ENCODE peak calls at places on chromosomes 2 and 18, in nine cellular contexts. S, T, H, W, A, V, D, Y and C are unnamed samples. For H3K4me1, the result is how much of the 10 kb centered on the place peaks cover.

GRCh38 chr2:165435611-165436010 is 33.9 kb upstream of the CSRNP3 start:
- DNase-seq in V (no peak), D (no peak), H (peak), W (no peak), Y (no peak), T (no peak), A (peak), S (no peak), C (no peak)

GRCh38 chr2:124774781-124775180 is 749.7 kb downstream of the CNTNAP5 start:
- DNase-seq in A (no peak), W (no peak), S (no peak), H (no peak), D (no peak), V (no peak), T (no peak), Y (no peak), C (no peak)

GRCh38 chr2:129069875-129070594 is 751.4 kb upstream of the HS6ST1 start:
- DNase-seq in Y (no peak), H (no peak), S (no peak), D (no peak), V (no peak), T (no peak), W (no peak), A (no peak), C (no peak)

GRCh38 chr2:117523267-117523666 is 291.2 kb upstream of the DDX18 start:
- DNase-seq in T (no peak), Y (no peak), D (peak), H (no peak), W (no peak), A (no peak), S (no peak), V (peak), C (peak)

GRCh38 chr18:12608292-12608691 is 49.6 kb downstream of the SPIRE1 start:
- DNase-seq in Y (peak), D (peak), S (no peak), H (no peak), W (no peak), T (no peak), A (no peak), V (no peak), C (peak)

GRCh38 chr2:118047273-118047898 is 33.5 kb upstream of the CCDC93 start:
- DNase-seq in A (no peak), V (peak), T (peak), Y (peak), W (no peak), D (peak), S (peak), H (no peak), C (peak)

GRCh38 chr2:3249477-3249962 is 128.1 kb downstream of the EIPR1 start:
- DNase-seq in Y (no peak), A (no peak), V (no peak), T (no peak), S (no peak), H (no peak), D (no peak), W (no peak), C (no peak)

GRCh38 chr18:26865557-26865956 is at the start of gene AQP4:
- DNase-seq in T (no peak), A (no peak), V (no peak), H (peak), W (no peak), D (no peak), S (no peak), Y (no peak), C (no peak)

GRCh38 chr2:232330068-232330999 is 48.2 kb upstream of the ALPP start:
- DNase-seq in A (no peak), D (no peak), H (peak), W (no peak), S (no peak), T (no peak), Y (no peak), V (no peak), C (no peak)

GRCh38 chr2:80073134-80073561 is 231.4 kb downstream of the LRRTM1 start:
- DNase-seq in T (peak), A (peak), D (peak), W (no peak), S (peak), H (peak), Y (peak), V (peak), C (peak)

GRCh38 chr2:235140801-235141081 is 188.9 kb downstream of the SH3BP4 start:
- DNase-seq in S (no peak), W (no peak), V (no peak), H (no peak), D (no peak), T (no peak), A (no peak), Y (no peak), C (no peak)

GRCh38 chr2:85920810-85921545 is 32.2 kb upstream of the ST3GAL5 start:
- DNase-seq in Y (peak), W (no peak), V (peak), H (no peak), T (peak), S (peak), D (peak), A (no peak), C (peak)

GRCh38 chr18:9782073-9782857 is 74.2 kb downstream of the RAB31 start:
- DNase-seq in A (no peak), V (peak), S (peak), Y (peak), W (no peak), H (no peak), T (peak), D (peak), C (no peak)

GRCh38 chr2:120291464-120292311 is 39.0 kb downstream of the RALB start:
- DNase-seq in A (no peak), D (peak), T (no peak), Y (peak), S (peak), H (no peak), V (no peak), W (no peak), C (no peak)

GRCh38 chr18:24014986-24015896 is 687 bp downstream of the TTC39C start:
- DNase-seq in T (peak), S (peak), D (peak), V (peak), A (peak), W (no peak), Y (peak), H (peak), C (peak)

GRCh38 chr18:24014062-24014985 is at the start of gene TTC39C:
- DNase-seq in A (peak), S (peak), Y (peak), H (peak), D (peak), V (peak), W (peak), T (peak), C (peak)

GRCh38 chr18:24015897-24016631 is 1.5 kb downstream of the TTC39C start:
- DNase-seq in V (no peak), W (no peak), T (no peak), H (peak), Y (no peak), D (no peak), S (no peak), A (no peak), C (no peak)

GRCh38 chr18:24018299-24018910 is 3.9 kb downstream of the TTC39C start:
- DNase-seq in A (no peak), W (no peak), V (no peak), S (no peak), H (no peak), Y (no peak), D (no peak), T (no peak), C (no peak)

DNA sequence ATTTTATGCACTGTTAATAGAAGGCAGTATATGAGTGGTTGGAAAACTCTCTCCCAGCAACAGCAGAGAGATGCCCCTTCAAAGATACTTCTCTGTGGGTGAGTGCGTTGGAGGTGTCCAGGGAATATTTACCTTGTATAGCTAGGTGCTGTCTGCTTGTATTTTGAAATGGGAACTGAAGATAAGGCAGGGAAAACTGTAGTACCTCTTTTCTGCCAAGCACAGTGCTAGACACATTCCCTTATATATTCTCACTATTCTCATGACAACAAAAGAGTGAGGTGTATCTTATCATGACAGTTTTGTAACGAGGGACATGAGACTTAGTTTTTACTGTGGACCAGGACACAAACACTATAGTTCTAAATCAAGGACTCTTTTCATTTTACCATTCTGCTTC is 2.1 kb downstream of the TTC39C start:
- DNase-seq in V (no peak), T (peak), W (no peak), H (no peak), S (no peak), Y (no peak), A (no peak), D (peak), C (peak)
- H3K4me1 ChIP-seq in V (under half), T (under half), W (under half), H (under half), S (under half), Y (under half), A (under half), D (under half), C (under half)

GRCh38 chr2:25617948-25618646 is 55.3 kb downstream of the DTNB start:
- DNase-seq in H (no peak), S (peak), Y (peak), W (no peak), A (no peak), D (peak), T (peak), V (no peak), C (peak)
- H3K4me1 ChIP-seq in H (under half), S (under half), Y (under half), W (under half), A (under half), D (under half), T (under half), V (under half), C (under half)

GRCh38 chr2:28444951-28445350 is 50.9 kb upstream of the PLB1 start:
- DNase-seq in A (no peak), S (no peak), W (no peak), D (no peak), T (no peak), H (no peak), V (no peak), Y (no peak), C (no peak)
- H3K4me1 ChIP-seq in A (under half), S (half or more), W (under half), D (half or more), T (half or more), H (under half), V (under half), Y (under half), C (under half)

GRCh38 chr2:174516495-174517378 is 29.9 kb upstream of the GPR155 start:
- DNase-seq in T (no peak), V (no peak), A (no peak), Y (no peak), W (no peak), D (no peak), S (no peak), H (no peak), C (no peak)
- H3K4me1 ChIP-seq in T (under half), V (under half), A (under half), Y (under half), W (under half), D (under half), S (under half), H (under half), C (under half)

DNA sequence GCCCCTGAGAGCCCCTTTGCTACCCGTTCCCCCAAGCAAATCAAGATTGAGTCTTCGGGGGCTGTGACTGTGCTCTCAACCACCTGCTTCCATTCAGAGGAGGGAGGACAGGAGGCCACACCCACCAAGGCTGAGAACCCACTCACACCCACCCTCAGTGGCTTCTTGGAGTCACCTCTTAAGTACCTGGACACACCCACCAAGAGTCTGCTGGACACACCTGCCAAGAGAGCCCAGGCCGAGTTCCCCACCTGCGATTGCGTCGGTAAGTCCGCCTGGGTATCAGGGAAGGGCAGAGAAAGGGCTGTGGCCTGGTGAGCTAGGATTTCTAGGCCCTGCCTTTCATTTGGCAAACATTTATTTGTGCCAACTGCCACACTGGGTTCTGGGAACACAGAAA is 63.4 kb downstream of the TET3 start:
- DNase-seq in D (no peak), W (no peak), Y (no peak), T (no peak), A (no peak), V (no peak), H (no peak), S (no peak), C (no peak)
- H3K4me1 ChIP-seq in D (under half), W (under half), Y (under half), T (under half), A (under half), V (under half), H (under half), S (under half), C (under half)

DNA sequence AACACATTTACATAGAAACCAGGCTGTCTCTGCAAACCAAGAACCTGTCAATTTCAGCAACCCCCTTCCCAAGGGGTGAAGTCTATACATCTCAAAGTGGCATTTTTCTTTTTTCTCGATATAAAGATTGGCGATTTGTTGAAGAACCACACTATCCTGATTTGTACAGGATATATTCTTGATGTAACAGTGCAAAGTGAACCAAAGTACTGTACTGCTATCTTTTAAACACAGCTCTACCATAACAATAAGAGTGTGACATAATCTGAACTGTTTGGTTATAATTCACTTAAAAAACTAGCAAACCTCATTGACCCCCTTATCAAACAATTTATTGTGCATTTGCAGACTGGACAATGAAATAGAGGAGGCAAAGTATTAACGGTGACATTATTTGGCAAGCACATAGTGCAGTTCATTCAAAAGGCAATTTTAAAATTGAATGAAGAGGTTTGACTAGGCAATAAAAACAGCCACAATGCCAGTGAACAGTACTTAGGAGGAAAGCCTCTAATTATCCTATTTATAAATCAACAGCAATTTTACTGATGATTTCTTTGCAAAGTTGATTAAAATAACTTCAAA is 441.0 kb downstream of the ZEB2 start:
- DNase-seq in Y (no peak), W (no peak), H (no peak), T (no peak), D (no peak), S (no peak), A (no peak), V (peak), C (no peak)
- H3K4me1 ChIP-seq in Y (under half), W (under half), H (under half), T (under half), D (under half), S (under half), A (under half), V (under half), C (under half)

DNA sequence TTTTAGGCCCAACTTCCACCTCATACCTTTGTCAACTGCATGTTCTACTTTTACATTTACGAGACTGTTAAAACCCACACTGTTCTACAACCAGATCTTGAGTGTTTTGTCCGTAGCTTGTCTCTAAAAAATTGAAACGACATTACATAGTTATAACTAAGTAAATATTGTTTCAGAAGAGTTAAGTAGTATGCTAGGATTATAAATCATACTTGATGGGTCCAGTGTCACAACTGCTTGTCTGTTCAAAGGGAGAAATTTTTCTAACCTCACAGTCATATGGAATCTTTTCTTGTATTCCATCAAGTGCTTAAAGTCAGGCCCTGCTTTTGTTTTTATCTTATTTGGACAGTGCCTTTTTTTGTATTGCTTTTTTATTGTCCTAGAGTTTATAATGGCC is 4.3 kb downstream of the GMCL1 start:
- DNase-seq in A (no peak), Y (no peak), H (no peak), T (no peak), W (no peak), V (no peak), S (no peak), D (no peak), C (no peak)
- H3K4me1 ChIP-seq in A (under half), Y (under half), H (under half), T (under half), W (under half), V (under half), S (under half), D (under half), C (under half)

DNA sequence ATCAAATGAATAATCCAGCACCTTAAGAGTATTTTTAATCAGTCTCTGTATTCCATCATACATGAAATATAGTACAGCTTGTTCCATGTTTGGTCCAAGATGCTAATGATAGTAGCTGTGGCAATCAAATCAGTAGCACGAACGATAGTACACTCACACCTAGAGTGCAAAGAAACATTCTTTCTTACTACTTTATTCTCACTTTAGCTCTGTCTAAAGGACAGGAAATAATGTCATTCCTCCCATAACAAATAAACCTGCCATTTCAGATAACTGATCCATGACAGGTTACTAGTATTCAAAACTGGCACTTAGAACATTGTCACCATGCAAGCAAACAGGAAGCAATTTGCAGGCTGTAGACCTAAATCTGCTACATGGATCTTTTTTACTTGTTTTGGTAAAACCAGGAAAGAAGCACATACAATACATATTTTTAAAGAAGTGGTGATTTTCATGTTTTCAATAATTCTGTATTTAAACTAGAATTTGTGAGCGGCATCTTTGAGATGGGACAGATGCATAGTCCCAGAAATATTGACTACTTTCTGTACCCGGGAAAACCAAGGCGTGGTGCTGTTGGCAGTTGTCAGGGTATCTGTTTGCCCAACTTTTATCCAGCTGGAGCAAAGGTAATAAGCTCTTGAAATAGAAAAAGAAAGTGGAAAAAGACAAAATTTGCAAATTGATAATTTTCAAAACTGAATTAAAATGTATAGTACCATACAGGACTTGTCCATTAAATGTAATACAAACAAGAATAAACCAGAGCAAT is 49.5 kb downstream of the IKZF2 start:
- DNase-seq in S (no peak), W (no peak), A (no peak), H (no peak), T (no peak), V (no peak), Y (no peak), D (no peak), C (no peak)
- H3K4me1 ChIP-seq in S (under half), W (under half), A (under half), H (under half), T (under half), V (under half), Y (under half), D (under half), C (under half)

GRCh38 chr2:173884403-173884802 is 80.8 kb downstream of the SP3 start:
- DNase-seq in T (peak), A (peak), D (peak), S (peak), Y (peak), H (peak), V (peak), W (no peak), C (peak)

GRCh38 chr2:173880561-173880960 is 84.6 kb downstream of the SP3 start:
- DNase-seq in V (no peak), A (no peak), H (no peak), D (no peak), T (no peak), W (no peak), Y (no peak), S (no peak), C (no peak)

GRCh38 chr2:173876833-173877413 is 88.2 kb downstream of the SP3 start:
- DNase-seq in D (no peak), A (no peak), H (no peak), S (no peak), V (no peak), W (no peak), Y (no peak), T (no peak), C (no peak)

GRCh38 chr2:173881886-173882285 is 83.3 kb downstream of the SP3 start:
- DNase-seq in T (no peak), H (no peak), A (no peak), W (no peak), S (no peak), D (peak), Y (peak), V (no peak), C (no peak)

DNA sequence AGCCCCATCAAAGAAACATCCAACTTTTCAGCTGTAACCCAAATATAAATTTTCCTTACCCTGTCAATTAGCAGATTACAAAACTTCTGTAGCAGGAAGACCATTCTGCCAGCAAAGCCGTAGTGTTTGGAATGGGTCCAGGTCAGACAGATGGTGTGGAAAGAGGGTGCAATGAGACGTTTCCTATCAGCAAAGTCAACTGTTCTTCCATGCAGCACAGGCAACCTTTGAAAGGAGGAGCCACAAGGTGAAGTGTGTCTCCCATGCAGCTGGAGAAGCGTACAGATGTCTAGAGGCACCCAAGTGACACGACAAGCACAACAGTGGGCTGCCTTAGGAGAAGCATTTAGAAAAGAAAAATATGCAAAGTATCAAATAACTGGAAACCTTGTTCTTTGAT is 83.7 kb downstream of the SP3 start:
- DNase-seq in W (no peak), V (peak), Y (peak), T (no peak), D (no peak), H (no peak), A (no peak), S (no peak), C (peak)
- H3K4me1 ChIP-seq in W (under half), V (under half), Y (under half), T (under half), D (under half), H (under half), A (under half), S (under half), C (under half)